ENCODE peak calls at places on chromosomes 7 and 10, in seven cellular contexts. S, G, P, Y, B, I and J are unnamed samples.

GRCh38 chr7:34727464-34727995 is 69.5 kb downstream of the NPSR1 start:
- DNase-seq in S (no peak), B (no peak), G (no peak), P (no peak), Y (no peak), I (no peak), J (no peak)

GRCh38 chr10:4804505-4804904 is 21.5 kb upstream of the AKR1E2 start:
- DNase-seq in S (no peak), P (peak; percentile 75), I (no peak), G (no peak), B (no peak), Y (no peak), J (no peak)

GRCh38 chr7:47290867-47291266 is 291.0 kb downstream of the TNS3 start:
- DNase-seq in I (no peak), S (no peak), Y (no peak), P (no peak), G (no peak), B (no peak), J (no peak)

GRCh38 chr10:63156236-63156635 is 23.1 kb downstream of the NRBF2 start:
- DNase-seq in Y (no peak), G (no peak), S (no peak), I (no peak), B (no peak), P (no peak), J (no peak)

GRCh38 chr7:2266911-2267310 is 24.9 kb downstream of the NUDT1 start:
- DNase-seq in Y (no peak), I (no peak), P (peak; percentile 62), G (no peak), B (peak; percentile 43), S (no peak), J (no peak)

GRCh38 chr10:75180592-75180991 is 30.0 kb upstream of the VDAC2 start:
- DNase-seq in G (peak; percentile 38), S (no peak), Y (no peak), P (peak; percentile 63), B (no peak), I (no peak), J (no peak)

GRCh38 chr10:112202076-112202475 is 18.5 kb upstream of the GPAM start:
- DNase-seq in S (no peak), Y (no peak), B (no peak), P (no peak), G (no peak), I (no peak), J (no peak)

GRCh38 chr10:79102056-79102874 is 33.5 kb downstream of the ZMIZ1 start:
- DNase-seq in I (no peak), S (peak; percentile 44), B (no peak), Y (no peak), G (peak; percentile 70), P (peak; percentile 66), J (no peak)

GRCh38 chr10:31025142-31025541 is 6.5 kb downstream of the ZNF438 start:
- DNase-seq in Y (no peak), S (no peak), P (no peak), G (no peak), B (no peak), I (no peak), J (no peak)

GRCh38 chr7:16034353-16034752 is 347.9 kb upstream of the MEOX2 start:
- DNase-seq in P (peak; percentile 74), Y (no peak), I (no peak), S (no peak), G (no peak), B (no peak), J (no peak)

GRCh38 chr7:92698237-92698841 is 108.1 kb upstream of the FAM133B start:
- DNase-seq in Y (no peak), S (no peak), G (peak; percentile 68), P (peak; percentile 92), B (peak; percentile 59), I (peak; percentile 32), J (no peak)

GRCh38 chr10:94403034-94403822 is 887 bp downstream of the TBC1D12 start:
- DNase-seq in B (peak; percentile 75), I (peak; percentile 76), P (peak; percentile 67), S (peak; percentile 54), G (peak; percentile 82), Y (peak; percentile 47), J (no peak)

GRCh38 chr10:50417906-50418697 is 166.8 kb upstream of the ASAH2 start:
- DNase-seq in Y (peak; percentile 63), B (peak; percentile 92), S (peak; percentile 94), I (peak; percentile 31), G (peak; percentile 76), P (peak; percentile 80), J (peak; percentile 76)

GRCh38 chr7:15891151-15891842 is 204.8 kb upstream of the MEOX2 start:
- DNase-seq in G (no peak), Y (no peak), I (no peak), S (no peak), B (no peak), P (peak; percentile 47), J (no peak)

GRCh38 chr7:44147026-44147881 is 6.1 kb upstream of the MYL7 start:
- DNase-seq in B (no peak), G (peak; percentile 55), S (peak; percentile 93), Y (no peak), I (no peak), P (no peak), J (no peak)

GRCh38 chr10:16828731-16829175 is 11.5 kb upstream of the RSU1 start:
- DNase-seq in I (no peak), Y (no peak), G (no peak), P (peak; percentile 83), S (peak; percentile 12), B (no peak), J (no peak)

GRCh38 chr7:143322646-143323343 is 6.9 kb downstream of the CLCN1 start:
- DNase-seq in B (no peak), P (no peak), I (no peak), S (no peak), G (peak; percentile 41), Y (no peak), J (no peak)

GRCh38 chr10:131792011-131792651 is 108.7 kb upstream of the PPP2R2D start:
- DNase-seq in B (no peak), G (no peak), I (no peak), Y (no peak), P (no peak), S (no peak), J (no peak)

GRCh38 chr10:8102708-8103401 is 48.4 kb downstream of the GATA3 start:
- DNase-seq in Y (no peak), P (no peak), I (no peak), G (no peak), B (no peak), S (no peak), J (no peak)

GRCh38 chr10:118950190-118950658 is 79.3 kb upstream of the NANOS1 start:
- DNase-seq in S (no peak), B (peak; percentile 21), P (no peak), G (no peak), I (no peak), Y (no peak), J (no peak)

GRCh38 chr10:97896756-97897155 is 47.1 kb downstream of the GOLGA7B start:
- DNase-seq in B (no peak), P (no peak), S (no peak), G (no peak), Y (no peak), I (no peak), J (no peak)

GRCh38 chr10:34862892-34863291 is 47.8 kb upstream of the PARD3 start:
- DNase-seq in I (no peak), S (no peak), G (no peak), P (no peak), B (peak; percentile 42), Y (no peak), J (no peak)

GRCh38 chr10:34861293-34862004 is 46.4 kb upstream of the PARD3 start:
- DNase-seq in B (peak; percentile 84), G (no peak), S (no peak), P (peak; percentile 40), Y (no peak), I (peak; percentile 27), J (no peak)

GRCh38 chr10:34854147-34854601 is 39.1 kb upstream of the PARD3 start:
- DNase-seq in G (no peak), P (peak; percentile 64), Y (no peak), B (peak; percentile 64), I (no peak), S (no peak), J (no peak)

GRCh38 chr10:34858003-34858402 is 42.9 kb upstream of the PARD3 start:
- DNase-seq in Y (no peak), I (no peak), B (no peak), S (no peak), G (no peak), P (no peak), J (no peak)

GRCh38 chr10:34859170-34859569 is 44.1 kb upstream of the PARD3 start:
- DNase-seq in I (peak; percentile 29), S (no peak), G (no peak), Y (no peak), B (no peak), P (peak; percentile 26), J (no peak)
- TF ChIP-seq RFX5 in I (no peak), S (no peak), G (no peak), Y (no peak), B (no peak), P (no peak), J (no peak)

GRCh38 chr7:107492875-107493274 is 23.0 kb downstream of the GPR22 start:
- DNase-seq in S (no peak), I (no peak), Y (no peak), P (no peak), B (no peak), G (no peak), J (no peak)
- TF ChIP-seq RFX5 in S (no peak), I (no peak), Y (no peak), P (no peak), B (no peak), G (no peak), J (no peak)

DNA sequence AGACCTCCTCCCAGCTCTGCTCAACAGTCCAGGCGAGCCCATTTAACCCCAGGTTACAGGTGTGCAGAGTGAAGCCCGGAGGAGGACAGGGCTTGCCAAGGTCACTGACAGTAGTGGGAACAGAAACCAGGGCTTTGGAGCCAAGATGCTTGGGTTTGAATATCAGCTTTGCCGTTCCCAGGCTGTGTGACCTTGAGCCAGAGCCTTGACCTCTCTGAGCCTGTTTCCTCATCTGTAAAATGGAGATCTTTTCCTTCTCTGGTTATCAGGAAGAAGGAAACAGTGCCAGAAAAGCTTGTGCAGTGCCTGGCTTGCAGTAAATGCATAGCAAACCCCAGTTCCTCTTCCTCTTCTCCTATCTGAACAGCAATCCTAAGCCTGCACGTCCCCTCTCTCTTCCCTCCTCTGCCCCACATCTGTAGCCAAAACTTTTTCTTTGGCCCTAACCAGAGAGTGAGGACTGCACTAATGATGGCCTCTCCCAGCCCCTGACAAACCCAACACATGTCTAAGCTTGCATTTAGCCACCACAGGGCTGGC is 21.4 kb upstream of the MLXIPL start:
- DNase-seq in G (no peak), S (no peak), I (no peak), Y (no peak), P (no peak), B (no peak), J (no peak)
- TF ChIP-seq RFX5 in G (no peak), S (no peak), I (no peak), Y (no peak), P (no peak), B (no peak), J (no peak)

GRCh38 chr7:150850273-150850672 is 2.0 kb upstream of the AOC1 start:
- DNase-seq in G (no peak), Y (no peak), S (no peak), I (no peak), B (no peak), P (no peak), J (no peak)
- TF ChIP-seq RFX5 in G (no peak), Y (no peak), S (no peak), I (no peak), B (no peak), P (no peak), J (no peak)

GRCh38 chr10:43387678-43388032 is 16.2 kb downstream of the FXYD4 start:
- DNase-seq in S (no peak), B (no peak), P (no peak), G (no peak), I (no peak), Y (no peak), J (no peak)
- TF ChIP-seq RFX5 in S (no peak), B (no peak), P (no peak), G (no peak), I (no peak), Y (no peak), J (no peak)